ENCODE peak calls at places on chromosomes 2 and 18, in six cellular contexts. One of them, this sample, is unnamed.
A peak's percentile ranks its signal among the peaks of the same experiment; 100 is the strongest.

GRCh38 chr18:45730832-45731545 is 7.0 kb downstream of the SLC14A1 start:
- DNase-seq in SK-N-SH: no peak
- DNase-seq in HepG2: no peak
- DNase-seq in GM12878: no peak
- DNase-seq in K562: no peak
- DNase-seq in A549: peak; percentile 18
- DNase-seq in this sample: peak; percentile 86

GRCh38 chr2:190911813-190912212 is 31.2 kb downstream of the GLS start:
- DNase-seq in HepG2: no peak
- DNase-seq in A549: no peak
- DNase-seq in SK-N-SH: no peak
- DNase-seq in K562: no peak
- DNase-seq in GM12878: peak; percentile 43
- DNase-seq in this sample: peak; percentile 76

GRCh38 chr18:13399511-13399910 is 181.0 kb downstream of the LDLRAD4 start:
- DNase-seq in A549: no peak
- DNase-seq in K562: no peak
- DNase-seq in GM12878: no peak
- DNase-seq in HepG2: no peak
- DNase-seq in SK-N-SH: no peak
- DNase-seq in this sample: no peak

GRCh38 chr18:27583021-27583420 is 397.9 kb upstream of the CHST9 start:
- DNase-seq in SK-N-SH: no peak
- DNase-seq in HepG2: no peak
- DNase-seq in K562: no peak
- DNase-seq in A549: no peak
- DNase-seq in GM12878: no peak
- DNase-seq in this sample: no peak

GRCh38 chr2:27888790-27889189 is 1.4 kb downstream of the RBKS start:
- DNase-seq in A549: no peak
- DNase-seq in GM12878: no peak
- DNase-seq in HepG2: no peak
- DNase-seq in K562: no peak
- DNase-seq in SK-N-SH: no peak
- DNase-seq in this sample: peak; percentile 28

GRCh38 chr2:24731040-24731439 is 62.2 kb downstream of the PTRHD1 start:
- DNase-seq in K562: no peak
- DNase-seq in HepG2: no peak
- DNase-seq in SK-N-SH: no peak
- DNase-seq in GM12878: no peak
- DNase-seq in A549: no peak
- DNase-seq in this sample: no peak

GRCh38 chr2:72574886-72575285 is 250.9 kb downstream of the EXOC6B start:
- DNase-seq in SK-N-SH: no peak
- DNase-seq in HepG2: peak; percentile 22
- DNase-seq in GM12878: no peak
- DNase-seq in A549: no peak
- DNase-seq in K562: no peak
- DNase-seq in this sample: no peak

GRCh38 chr2:166091439-166091838 is 36.4 kb downstream of the SCN1A start:
- DNase-seq in K562: no peak
- DNase-seq in SK-N-SH: no peak
- DNase-seq in HepG2: no peak
- DNase-seq in GM12878: no peak
- DNase-seq in A549: no peak
- DNase-seq in this sample: peak; percentile 32

GRCh38 chr18:57210711-57211411 is 64.0 kb downstream of the BOD1L2 start:
- DNase-seq in K562: no peak
- DNase-seq in SK-N-SH: no peak
- DNase-seq in GM12878: no peak
- DNase-seq in HepG2: peak; percentile 9
- DNase-seq in A549: peak; percentile 8
- DNase-seq in this sample: no peak

GRCh38 chr18:54880706-54881105 is 52.4 kb downstream of the RAB27B start:
- DNase-seq in HepG2: no peak
- DNase-seq in K562: no peak
- DNase-seq in A549: peak; percentile 6
- DNase-seq in SK-N-SH: peak; percentile 11
- DNase-seq in GM12878: no peak
- DNase-seq in this sample: peak; percentile 79

GRCh38 chr18:49071365-49071764 is 120.6 kb upstream of the SMAD7 start:
- DNase-seq in A549: no peak
- DNase-seq in SK-N-SH: no peak
- DNase-seq in K562: no peak
- DNase-seq in HepG2: no peak
- DNase-seq in GM12878: no peak
- DNase-seq in this sample: no peak

GRCh38 chr2:10220045-10220444 is 82.7 kb upstream of the HPCAL1 start:
- DNase-seq in HepG2: no peak
- DNase-seq in SK-N-SH: peak; percentile 33
- DNase-seq in GM12878: no peak
- DNase-seq in A549: no peak
- DNase-seq in K562: no peak
- DNase-seq in this sample: no peak

GRCh38 chr2:26563686-26564085 is 77.5 kb downstream of the CIB4 start:
- DNase-seq in A549: no peak
- DNase-seq in SK-N-SH: no peak
- DNase-seq in K562: no peak
- DNase-seq in HepG2: no peak
- DNase-seq in GM12878: no peak
- DNase-seq in this sample: no peak

GRCh38 chr2:121804340-121804739 is 48.9 kb downstream of the TSN start:
- DNase-seq in GM12878: peak; percentile 45
- DNase-seq in K562: no peak
- DNase-seq in HepG2: no peak
- DNase-seq in A549: no peak
- DNase-seq in SK-N-SH: peak; percentile 85
- DNase-seq in this sample: peak; percentile 32

GRCh38 chr2:191679818-191680600 is 2.1 kb downstream of the NABP1 start:
- DNase-seq in SK-N-SH: no peak
- DNase-seq in A549: peak; percentile 35
- DNase-seq in HepG2: no peak
- DNase-seq in GM12878: no peak
- DNase-seq in K562: no peak
- DNase-seq in this sample: peak; percentile 93

GRCh38 chr2:125167820-125168219 is 1142.7 kb downstream of the CNTNAP5 start:
- DNase-seq in SK-N-SH: no peak
- DNase-seq in GM12878: no peak
- DNase-seq in HepG2: no peak
- DNase-seq in K562: no peak
- DNase-seq in A549: no peak
- DNase-seq in this sample: peak; percentile 69

GRCh38 chr2:207933396-207934045 is 91.8 kb downstream of the PLEKHM3 start:
- DNase-seq in SK-N-SH: no peak
- DNase-seq in HepG2: no peak
- DNase-seq in GM12878: no peak
- DNase-seq in K562: no peak
- DNase-seq in A549: no peak
- DNase-seq in this sample: no peak

GRCh38 chr2:46471-47345 is at the start of gene FAM110C:
- DNase-seq in SK-N-SH: peak; percentile 76
- DNase-seq in GM12878: no peak
- DNase-seq in K562: no peak
- DNase-seq in HepG2: peak; percentile 48
- DNase-seq in A549: peak; percentile 16
- DNase-seq in this sample: no peak

GRCh38 chr2:240278661-240279060 is 138.2 kb upstream of the OTOS start:
- DNase-seq in K562: no peak
- DNase-seq in A549: no peak
- DNase-seq in GM12878: no peak
- DNase-seq in SK-N-SH: no peak
- DNase-seq in HepG2: no peak
- DNase-seq in this sample: peak; percentile 69

GRCh38 chr2:74002515-74003391 is 18.0 kb downstream of the TET3 start:
- DNase-seq in A549: no peak
- DNase-seq in HepG2: peak; percentile 61
- DNase-seq in GM12878: no peak
- DNase-seq in K562: peak; percentile 93
- DNase-seq in SK-N-SH: peak; percentile 98
- DNase-seq in this sample: peak; percentile 83

GRCh38 chr2:96254592-96254991 is 11.2 kb downstream of the TMEM127 start:
- DNase-seq in GM12878: no peak
- DNase-seq in K562: no peak
- DNase-seq in SK-N-SH: no peak
- DNase-seq in A549: no peak
- DNase-seq in HepG2: no peak
- DNase-seq in this sample: no peak

GRCh38 chr2:180124273-180124881 is 117.3 kb upstream of the CWC22 start:
- DNase-seq in SK-N-SH: peak; percentile 41
- DNase-seq in GM12878: peak; percentile 4
- DNase-seq in K562: peak; percentile 41
- DNase-seq in HepG2: peak; percentile 58
- DNase-seq in A549: peak; percentile 24
- DNase-seq in this sample: peak; percentile 67

GRCh38 chr2:3960106-3960505 is 256.7 kb downstream of the DCDC2C start:
- DNase-seq in K562: no peak
- DNase-seq in HepG2: no peak
- DNase-seq in GM12878: no peak
- DNase-seq in A549: no peak
- DNase-seq in SK-N-SH: no peak
- DNase-seq in this sample: no peak

GRCh38 chr2:127157651-127158460 is 50.9 kb upstream of the BIN1 start:
- DNase-seq in K562: no peak
- DNase-seq in GM12878: no peak
- DNase-seq in HepG2: peak; percentile 20
- DNase-seq in A549: no peak
- DNase-seq in SK-N-SH: peak; percentile 83
- DNase-seq in this sample: no peak

GRCh38 chr18:24991661-24992060 is 360.3 kb downstream of the ZNF521 start:
- DNase-seq in SK-N-SH: no peak
- DNase-seq in K562: no peak
- DNase-seq in A549: no peak
- DNase-seq in HepG2: no peak
- DNase-seq in GM12878: no peak
- DNase-seq in this sample: peak; percentile 38

GRCh38 chr18:23380001-23380550 is 73.0 kb upstream of the RIOK3 start:
- DNase-seq in SK-N-SH: no peak
- DNase-seq in GM12878: no peak
- DNase-seq in A549: peak; percentile 56
- DNase-seq in HepG2: no peak
- DNase-seq in K562: no peak
- DNase-seq in this sample: peak; percentile 83

DNA sequence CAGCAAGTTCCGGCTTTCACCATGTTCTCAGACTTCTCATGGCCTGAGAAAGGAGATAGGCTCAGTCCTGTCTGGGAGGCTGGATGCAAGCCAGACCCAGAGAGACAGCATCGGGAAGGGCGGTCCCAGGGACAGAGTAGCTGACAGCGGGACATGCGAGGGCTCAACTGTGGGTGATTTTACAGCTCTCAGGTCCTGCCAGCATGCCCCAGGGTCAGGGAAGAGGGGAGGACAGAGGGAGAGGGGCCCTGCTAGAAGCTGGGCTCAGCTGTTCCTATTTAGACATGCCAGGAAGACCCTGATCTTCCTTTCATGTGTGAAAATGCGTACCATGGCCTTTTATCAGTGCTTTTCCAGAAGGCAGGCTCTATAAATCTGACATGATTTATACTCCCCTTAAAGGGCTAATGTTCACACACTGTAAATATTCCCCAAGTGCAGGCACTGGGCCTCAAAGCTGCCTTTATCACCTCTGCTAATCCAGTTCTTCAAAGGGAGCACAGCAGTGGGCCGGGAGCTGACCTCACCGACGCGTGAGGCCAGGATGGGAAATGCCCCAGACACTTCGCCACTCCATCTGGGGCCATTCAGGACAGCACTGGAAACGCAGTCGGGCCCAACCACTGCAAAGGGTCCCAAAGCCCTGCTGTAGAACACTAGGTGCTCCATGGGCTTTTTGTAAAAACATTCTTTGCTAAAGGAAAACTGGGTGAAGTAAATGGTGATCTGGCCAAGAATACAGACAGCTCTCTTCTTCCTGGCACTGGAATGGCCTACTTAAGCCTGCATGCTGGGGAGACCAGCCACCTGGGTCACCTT is 96.1 kb upstream of the LMAN1 start:
- DNase-seq in SK-N-SH: peak; percentile 62
- DNase-seq in K562: no peak
- DNase-seq in A549: no peak
- DNase-seq in GM12878: no peak
- DNase-seq in HepG2: no peak
- DNase-seq in this sample: no peak
- TF ChIP-seq SMC3 in SK-N-SH: no peak
- TF ChIP-seq SMC3 in K562: no peak
- TF ChIP-seq SMC3 in A549: no peak
- TF ChIP-seq SMC3 in GM12878: no peak
- TF ChIP-seq SMC3 in HepG2: no peak
- TF ChIP-seq SMC3 in this sample: no peak

GRCh38 chr18:59419386-59419785 is 60.3 kb upstream of the LMAN1 start:
- DNase-seq in GM12878: no peak
- DNase-seq in HepG2: no peak
- DNase-seq in A549: no peak
- DNase-seq in K562: no peak
- DNase-seq in SK-N-SH: no peak
- DNase-seq in this sample: peak; percentile 71
- TF ChIP-seq SMC3 in GM12878: no peak
- TF ChIP-seq SMC3 in HepG2: no peak
- TF ChIP-seq SMC3 in A549: no peak
- TF ChIP-seq SMC3 in K562: no peak
- TF ChIP-seq SMC3 in SK-N-SH: no peak
- TF ChIP-seq SMC3 in this sample: no peak

GRCh38 chr2:235587202-235587601 is 93.4 kb downstream of the AGAP1 start:
- DNase-seq in A549: no peak
- DNase-seq in SK-N-SH: no peak
- DNase-seq in K562: no peak
- DNase-seq in HepG2: no peak
- DNase-seq in GM12878: no peak
- DNase-seq in this sample: no peak
- TF ChIP-seq SMC3 in A549: no peak
- TF ChIP-seq SMC3 in SK-N-SH: no peak
- TF ChIP-seq SMC3 in K562: no peak
- TF ChIP-seq SMC3 in HepG2: no peak
- TF ChIP-seq SMC3 in GM12878: no peak
- TF ChIP-seq SMC3 in this sample: no peak

DNA sequence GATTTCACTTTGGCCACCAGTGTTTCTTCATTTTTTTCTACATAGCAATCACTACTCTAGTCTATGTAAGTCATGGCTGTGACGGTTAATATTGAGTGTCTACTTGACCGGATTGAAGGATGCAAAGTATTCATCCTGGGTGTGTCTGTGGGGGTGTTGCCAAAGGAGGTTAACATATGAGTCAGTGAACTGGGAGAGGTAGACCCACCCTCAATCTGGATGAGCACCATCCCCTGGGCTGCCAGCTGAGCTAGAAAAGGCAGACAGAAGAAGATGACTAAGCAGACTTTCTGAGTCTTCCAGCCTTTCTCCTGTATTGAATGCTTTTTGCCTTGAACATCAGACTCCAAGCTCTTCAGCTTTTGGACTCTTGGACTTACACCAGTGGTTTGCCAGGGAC is 265.0 kb upstream of the SLC8A1 start:
- DNase-seq in HepG2: no peak
- DNase-seq in GM12878: no peak
- DNase-seq in A549: no peak
- DNase-seq in SK-N-SH: no peak
- DNase-seq in K562: no peak
- DNase-seq in this sample: peak; percentile 81
- TF ChIP-seq SMC3 in HepG2: no peak
- TF ChIP-seq SMC3 in GM12878: no peak
- TF ChIP-seq SMC3 in A549: no peak
- TF ChIP-seq SMC3 in SK-N-SH: no peak
- TF ChIP-seq SMC3 in K562: no peak
- TF ChIP-seq SMC3 in this sample: no peak

GRCh38 chr2:112629823-112630222 is 15.9 kb upstream of the SLC20A1 start:
- DNase-seq in A549: no peak
- DNase-seq in HepG2: no peak
- DNase-seq in K562: no peak
- DNase-seq in SK-N-SH: no peak
- DNase-seq in GM12878: no peak
- DNase-seq in this sample: no peak
- TF ChIP-seq SMC3 in A549: no peak
- TF ChIP-seq SMC3 in HepG2: no peak
- TF ChIP-seq SMC3 in K562: no peak
- TF ChIP-seq SMC3 in SK-N-SH: no peak
- TF ChIP-seq SMC3 in GM12878: no peak
- TF ChIP-seq SMC3 in this sample: no peak